ENCODE peak calls at places on chromosomes 16 and 17, in six cellular contexts. One of them, this sample, is unnamed.
A peak's percentile ranks its signal among the peaks of the same experiment; 100 is the strongest.

GRCh38 chr16:89884041-89884421 is 10.6 kb downstream of the TCF25 start:
- DNase-seq in effector memory CD4-positive, alpha-beta T cell: no peak
- DNase-seq in H7: no peak
- DNase-seq in CD8-positive, alpha-beta T cell: no peak
- DNase-seq in uterus: no peak
- DNase-seq in BE2C: no peak
- DNase-seq in this sample: no peak

GRCh38 chr17:59160203-59161025 is 4.9 kb downstream of the PRR11 start:
- DNase-seq in effector memory CD4-positive, alpha-beta T cell: no peak
- DNase-seq in uterus: no peak
- DNase-seq in H7: no peak
- DNase-seq in BE2C: no peak
- DNase-seq in CD8-positive, alpha-beta T cell: no peak
- DNase-seq in this sample: no peak

GRCh38 chr16:16158741-16159374 is 64.4 kb downstream of the ABCC6 start:
- DNase-seq in H7: no peak
- DNase-seq in CD8-positive, alpha-beta T cell: no peak
- DNase-seq in uterus: no peak
- DNase-seq in effector memory CD4-positive, alpha-beta T cell: no peak
- DNase-seq in BE2C: no peak
- DNase-seq in this sample: no peak

GRCh38 chr16:87808108-87808507 is 42.3 kb upstream of the KLHDC4 start:
- DNase-seq in uterus: no peak
- DNase-seq in H7: no peak
- DNase-seq in effector memory CD4-positive, alpha-beta T cell: no peak
- DNase-seq in CD8-positive, alpha-beta T cell: no peak
- DNase-seq in BE2C: no peak
- DNase-seq in this sample: no peak

GRCh38 chr17:50461550-50462132 is 7.0 kb downstream of the CHAD start:
- DNase-seq in H7: peak; percentile 25
- DNase-seq in effector memory CD4-positive, alpha-beta T cell: no peak
- DNase-seq in uterus: no peak
- DNase-seq in BE2C: no peak
- DNase-seq in CD8-positive, alpha-beta T cell: no peak
- DNase-seq in this sample: no peak

GRCh38 chr16:90018297-90019200 is 707 bp downstream of the DBNDD1 start:
- DNase-seq in H7: peak; percentile 83
- DNase-seq in BE2C: no peak
- DNase-seq in effector memory CD4-positive, alpha-beta T cell: no peak
- DNase-seq in CD8-positive, alpha-beta T cell: no peak
- DNase-seq in uterus: no peak
- DNase-seq in this sample: no peak

GRCh38 chr17:65323055-65323454 is 185.9 kb downstream of the RGS9 start:
- DNase-seq in uterus: no peak
- DNase-seq in CD8-positive, alpha-beta T cell: no peak
- DNase-seq in effector memory CD4-positive, alpha-beta T cell: no peak
- DNase-seq in H7: no peak
- DNase-seq in BE2C: no peak
- DNase-seq in this sample: no peak

GRCh38 chr17:82339634-82340580 is 6.3 kb upstream of the SECTM1 start:
- DNase-seq in effector memory CD4-positive, alpha-beta T cell: no peak
- DNase-seq in H7: no peak
- DNase-seq in BE2C: no peak
- DNase-seq in uterus: no peak
- DNase-seq in CD8-positive, alpha-beta T cell: no peak
- DNase-seq in this sample: no peak

GRCh38 chr17:38967290-38967738 is at the start of gene FBXO47:
- DNase-seq in CD8-positive, alpha-beta T cell: peak; percentile 82
- DNase-seq in uterus: peak; percentile 96
- DNase-seq in effector memory CD4-positive, alpha-beta T cell: peak; percentile 64
- DNase-seq in H7: peak; percentile 82
- DNase-seq in BE2C: peak; percentile 12
- DNase-seq in this sample: peak; percentile 93

GRCh38 chr17:9011001-9011400 is 10.3 kb upstream of the NTN1 start:
- DNase-seq in H7: no peak
- DNase-seq in BE2C: no peak
- DNase-seq in effector memory CD4-positive, alpha-beta T cell: no peak
- DNase-seq in uterus: no peak
- DNase-seq in CD8-positive, alpha-beta T cell: no peak
- DNase-seq in this sample: no peak

GRCh38 chr16:29820271-29820701 is at the start of gene MVP:
- DNase-seq in uterus: peak; percentile 61
- DNase-seq in BE2C: peak; percentile 43
- DNase-seq in CD8-positive, alpha-beta T cell: peak; percentile 60
- DNase-seq in effector memory CD4-positive, alpha-beta T cell: no peak
- DNase-seq in H7: no peak
- DNase-seq in this sample: peak; percentile 68

GRCh38 chr17:81196505-81197408 is 26.0 kb downstream of the CEP131 start:
- DNase-seq in CD8-positive, alpha-beta T cell: no peak
- DNase-seq in BE2C: no peak
- DNase-seq in H7: no peak
- DNase-seq in uterus: no peak
- DNase-seq in effector memory CD4-positive, alpha-beta T cell: no peak
- DNase-seq in this sample: no peak

GRCh38 chr16:2785101-2785991 is 2.0 kb downstream of the PRSS33 start:
- DNase-seq in CD8-positive, alpha-beta T cell: peak; percentile 33
- DNase-seq in uterus: peak; percentile 13
- DNase-seq in effector memory CD4-positive, alpha-beta T cell: no peak
- DNase-seq in BE2C: no peak
- DNase-seq in H7: peak; percentile 85
- DNase-seq in this sample: peak; percentile 17

GRCh38 chr17:65794572-65794971 is 233.1 kb upstream of the AXIN2 start:
- DNase-seq in effector memory CD4-positive, alpha-beta T cell: no peak
- DNase-seq in CD8-positive, alpha-beta T cell: no peak
- DNase-seq in BE2C: no peak
- DNase-seq in uterus: no peak
- DNase-seq in H7: peak; percentile 30
- DNase-seq in this sample: no peak

GRCh38 chr17:35345926-35346771 is 27.3 kb downstream of the SLFN11 start:
- DNase-seq in CD8-positive, alpha-beta T cell: peak; percentile 36
- DNase-seq in BE2C: no peak
- DNase-seq in effector memory CD4-positive, alpha-beta T cell: peak; percentile 18
- DNase-seq in H7: peak; percentile 69
- DNase-seq in uterus: peak; percentile 69
- DNase-seq in this sample: peak; percentile 56
- H3K4me3 ChIP-seq in CD8-positive, alpha-beta T cell: peak overlapping the region; percentile 51
- H3K4me3 ChIP-seq in BE2C: no peak overlapping the region
- H3K4me3 ChIP-seq in effector memory CD4-positive, alpha-beta T cell: peak overlapping the region; percentile 66
- H3K4me3 ChIP-seq in H7: peak overlapping the region; percentile 64
- H3K4me3 ChIP-seq in uterus: peak overlapping the region; percentile 30
- H3K4me3 ChIP-seq in this sample: peak overlapping the region; percentile 38

GRCh38 chr16:77789646-77790370 is 1.4 kb downstream of the VAT1L start:
- DNase-seq in H7: peak; percentile 38
- DNase-seq in uterus: no peak
- DNase-seq in BE2C: no peak
- DNase-seq in CD8-positive, alpha-beta T cell: no peak
- DNase-seq in effector memory CD4-positive, alpha-beta T cell: no peak
- DNase-seq in this sample: no peak
- H3K4me3 ChIP-seq in H7: peak overlapping the region; percentile 71
- H3K4me3 ChIP-seq in uterus: no peak overlapping the region
- H3K4me3 ChIP-seq in BE2C: no peak overlapping the region
- H3K4me3 ChIP-seq in CD8-positive, alpha-beta T cell: no peak overlapping the region
- H3K4me3 ChIP-seq in effector memory CD4-positive, alpha-beta T cell: no peak overlapping the region
- H3K4me3 ChIP-seq in this sample: no peak overlapping the region

GRCh38 chr16:19884021-19884485 is 595 bp downstream of the GPRC5B start:
- DNase-seq in CD8-positive, alpha-beta T cell: no peak
- DNase-seq in BE2C: peak; percentile 16
- DNase-seq in H7: peak; percentile 74
- DNase-seq in uterus: peak; percentile 23
- DNase-seq in effector memory CD4-positive, alpha-beta T cell: no peak
- DNase-seq in this sample: peak; percentile 66

GRCh38 chr16:19886061-19886792 is 1.6 kb upstream of the GPRC5B start:
- DNase-seq in uterus: peak; percentile 74
- DNase-seq in BE2C: peak; percentile 74
- DNase-seq in H7: peak; percentile 81
- DNase-seq in effector memory CD4-positive, alpha-beta T cell: peak; percentile 63
- DNase-seq in CD8-positive, alpha-beta T cell: peak; percentile 80
- DNase-seq in this sample: peak; percentile 89

GRCh38 chr16:19885456-19886060 is 910 bp upstream of the GPRC5B start:
- DNase-seq in uterus: peak; percentile 27
- DNase-seq in H7: no peak
- DNase-seq in CD8-positive, alpha-beta T cell: no peak
- DNase-seq in BE2C: no peak
- DNase-seq in effector memory CD4-positive, alpha-beta T cell: no peak
- DNase-seq in this sample: peak; percentile 66

GRCh38 chr16:19883296-19883951 is 1.2 kb downstream of the GPRC5B start:
- DNase-seq in H7: peak; percentile 73
- DNase-seq in CD8-positive, alpha-beta T cell: no peak
- DNase-seq in uterus: peak; percentile 31
- DNase-seq in effector memory CD4-positive, alpha-beta T cell: no peak
- DNase-seq in BE2C: peak; percentile 14
- DNase-seq in this sample: peak; percentile 71

GRCh38 chr16:19884611-19885455 is at the start of gene GPRC5B:
- DNase-seq in BE2C: peak; percentile 70
- DNase-seq in effector memory CD4-positive, alpha-beta T cell: peak; percentile 34
- DNase-seq in uterus: peak; percentile 38
- DNase-seq in H7: peak; percentile 94
- DNase-seq in CD8-positive, alpha-beta T cell: peak; percentile 28
- DNase-seq in this sample: peak; percentile 69
- H3K4me3 ChIP-seq in BE2C: peak within 1 kb of the TSS; percentile 58
- H3K4me3 ChIP-seq in effector memory CD4-positive, alpha-beta T cell: peak within 1 kb of the TSS; percentile 60
- H3K4me3 ChIP-seq in uterus: peak within 1 kb of the TSS; percentile 79
- H3K4me3 ChIP-seq in H7: peak within 1 kb of the TSS; percentile 90
- H3K4me3 ChIP-seq in CD8-positive, alpha-beta T cell: peak within 1 kb of the TSS; percentile 72
- H3K4me3 ChIP-seq in this sample: peak within 1 kb of the TSS; percentile 62

DNA sequence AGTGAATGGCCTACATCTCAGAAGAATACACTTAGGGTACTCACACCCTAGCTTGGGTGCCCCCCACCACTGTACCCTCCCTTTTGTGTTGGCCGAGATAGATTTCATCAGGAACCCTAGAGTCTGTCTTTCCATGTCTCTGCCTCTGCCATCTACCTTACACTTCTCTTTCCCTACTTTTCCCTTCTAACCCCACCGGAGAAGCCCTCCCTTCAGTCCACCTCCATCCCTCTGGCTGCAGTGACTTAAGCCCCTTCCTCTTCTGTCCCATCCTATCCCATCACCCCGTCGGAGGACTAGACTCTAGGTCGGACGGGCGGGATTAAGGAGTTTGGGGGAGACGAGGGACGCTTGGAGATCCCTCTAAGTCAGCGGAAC is 213 bp downstream of the DLG4 start:
- DNase-seq in H7: no peak
- DNase-seq in uterus: no peak
- DNase-seq in effector memory CD4-positive, alpha-beta T cell: no peak
- DNase-seq in CD8-positive, alpha-beta T cell: no peak
- DNase-seq in BE2C: no peak
- DNase-seq in this sample: no peak
- H3K4me3 ChIP-seq in H7: peak overlapping the region; percentile 98
- H3K4me3 ChIP-seq in uterus: peak overlapping the region; percentile 91
- H3K4me3 ChIP-seq in effector memory CD4-positive, alpha-beta T cell: peak overlapping the region; percentile 91
- H3K4me3 ChIP-seq in CD8-positive, alpha-beta T cell: peak overlapping the region; percentile 97
- H3K4me3 ChIP-seq in BE2C: peak overlapping the region; percentile 72
- H3K4me3 ChIP-seq in this sample: peak overlapping the region; percentile 98

GRCh38 chr17:7839199-7839889 is 5.3 kb downstream of the KDM6B start:
- DNase-seq in effector memory CD4-positive, alpha-beta T cell: no peak
- DNase-seq in BE2C: no peak
- DNase-seq in CD8-positive, alpha-beta T cell: no peak
- DNase-seq in H7: peak; percentile 30
- DNase-seq in uterus: no peak
- DNase-seq in this sample: no peak
- H3K4me3 ChIP-seq in effector memory CD4-positive, alpha-beta T cell: no peak overlapping the region
- H3K4me3 ChIP-seq in BE2C: peak overlapping the region; percentile 48
- H3K4me3 ChIP-seq in CD8-positive, alpha-beta T cell: no peak overlapping the region
- H3K4me3 ChIP-seq in H7: no peak overlapping the region
- H3K4me3 ChIP-seq in uterus: no peak overlapping the region
- H3K4me3 ChIP-seq in this sample: no peak overlapping the region